ENCODE peak calls at places on chromosomes 11 and 22, in four cellular contexts. S, J, T and N are unnamed samples.
A peak's percentile ranks its signal among the peaks of the same experiment; 100 is the strongest.

GRCh38 chr11:77084581-77085191 is 17.9 kb downstream of the CAPN5 start:
- DNase-seq in T (peak; percentile 36), J (peak; percentile 58), S (no peak), N (peak; percentile 32)

GRCh38 chr11:63666874-63667273 is 4.3 kb downstream of the ATL3 start:
- DNase-seq in S (peak; percentile 37), J (peak; percentile 82), T (no peak), N (no peak)

GRCh38 chr11:1111545-1112212 is 37.0 kb downstream of the MUC2 start:
- DNase-seq in S (no peak), J (peak; percentile 56), T (no peak), N (peak; percentile 25)

GRCh38 chr22:25125693-25126357 is 73.8 kb upstream of the CRYBB3 start:
- DNase-seq in J (no peak), T (no peak), S (no peak), N (no peak)

GRCh38 chr22:30000566-30000965 is 79.7 kb upstream of the HORMAD2 start:
- DNase-seq in S (peak; percentile 56), J (peak; percentile 82), T (no peak), N (no peak)

GRCh38 chr22:36350751-36351594 is 36.8 kb downstream of the MYH9 start:
- DNase-seq in J (peak; percentile 92), S (no peak), T (no peak), N (peak; percentile 69)

GRCh38 chr11:133191931-133192330 is 340.4 kb downstream of the OPCML start:
- DNase-seq in S (no peak), T (no peak), J (no peak), N (no peak)

GRCh38 chr22:27825174-27825573 is 23.6 kb upstream of the MN1 start:
- DNase-seq in J (no peak), S (no peak), T (no peak), N (no peak)

GRCh38 chr11:88950975-88951374 is 114.8 kb downstream of the GRM5 start:
- DNase-seq in S (no peak), J (no peak), T (no peak), N (no peak)

GRCh38 chr11:35324981-35325380 is 94.4 kb downstream of the SLC1A2 start:
- DNase-seq in S (no peak), J (no peak), T (no peak), N (no peak)

GRCh38 chr11:46315033-46315738 is 32.1 kb upstream of the DGKZ start:
- DNase-seq in T (peak; percentile 65), S (peak; percentile 66), J (peak; percentile 99), N (peak; percentile 99)

GRCh38 chr11:116062526-116063171 is 558.4 kb upstream of the CADM1 start:
- DNase-seq in S (no peak), T (no peak), J (no peak), N (no peak)

GRCh38 chr11:23509023-23509422 is 648.7 kb upstream of the CCDC179 start:
- DNase-seq in T (no peak), S (peak; percentile 48), J (no peak), N (no peak)

GRCh38 chr22:44583076-44583760 is 85.2 kb upstream of the RTL6 start:
- DNase-seq in S (no peak), T (peak; percentile 46), J (peak; percentile 88), N (peak; percentile 41)

GRCh38 chr11:61131186-61131585 is 28.9 kb downstream of the CD5 start:
- DNase-seq in T (no peak), J (no peak), S (no peak), N (no peak)

GRCh38 chr22:36795633-36796032 is 19.7 kb upstream of the IFT27 start:
- DNase-seq in S (no peak), T (no peak), J (peak; percentile 81), N (no peak)

GRCh38 chr11:27254744-27255446 is 108.1 kb downstream of the CCDC34 start:
- DNase-seq in S (peak; percentile 66), T (no peak), J (peak; percentile 65), N (no peak)

GRCh38 chr11:117316197-117316961 is at the start of gene BACE1:
- DNase-seq in J (peak; percentile 98), T (peak; percentile 71), S (peak; percentile 67), N (peak; percentile 96)

GRCh38 chr22:25351631-25352293 is 132.3 kb downstream of the CRYBB2 start:
- DNase-seq in T (peak; percentile 48), J (peak; percentile 47), S (no peak), N (no peak)

GRCh38 chr11:2166091-2166851 is 5.3 kb upstream of the INS start:
- DNase-seq in S (no peak), T (no peak), J (peak; percentile 90), N (peak; percentile 95)

GRCh38 chr11:92136792-92137191 is 87.8 kb upstream of the FAT3 start:
- DNase-seq in T (no peak), J (no peak), S (no peak), N (no peak)

GRCh38 chr22:49521787-49522224 is 305.9 kb downstream of the BRD1 start:
- DNase-seq in J (peak; percentile 53), S (no peak), T (no peak), N (no peak)

GRCh38 chr11:17991799-17992433 is 20.9 kb downstream of the SERGEF start:
- DNase-seq in T (no peak), J (no peak), S (no peak), N (peak; percentile 60)

GRCh38 chr11:94602430-94603372 is 35.5 kb downstream of the PIWIL4 start:
- DNase-seq in S (peak; percentile 89), T (no peak), J (peak; percentile 78), N (no peak)

GRCh38 chr11:122180435-122180834 is 64.4 kb upstream of the BLID start:
- DNase-seq in S (peak; percentile 96), T (no peak), J (peak; percentile 62), N (no peak)
- H3K4me3 ChIP-seq in S (peak overlapping the region; percentile 74), T (no peak overlapping the region), J (peak overlapping the region; percentile 72), N (no peak overlapping the region)

GRCh38 chr22:50606561-50607365 is 6.2 kb downstream of the MAPK8IP2 start:
- DNase-seq in J (peak; percentile 88), S (no peak), T (no peak), N (peak; percentile 47)

GRCh38 chr22:50604623-50605348 is 4.2 kb downstream of the MAPK8IP2 start:
- DNase-seq in J (peak; percentile 80), T (no peak), S (no peak), N (peak; percentile 60)

GRCh38 chr22:50607366-50608020 is 6.9 kb downstream of the MAPK8IP2 start:
- DNase-seq in T (peak; percentile 12), S (no peak), J (peak; percentile 66), N (no peak)

GRCh38 chr22:50605349-50606074 is 4.9 kb downstream of the MAPK8IP2 start:
- DNase-seq in S (no peak), J (peak; percentile 72), T (no peak), N (peak; percentile 56)

GRCh38 chr22:50606126-50606525 is 5.5 kb downstream of the MAPK8IP2 start:
- DNase-seq in T (no peak), S (no peak), J (peak; percentile 86), N (peak; percentile 90)
- H3K27me3 ChIP-seq in T (peaks cover 7% of the 10 kb centered on the region), S (peaks cover 42% of the 10 kb centered on the region), J (peaks cover 24% of the 10 kb centered on the region), N (peaks cover 17% of the 10 kb centered on the region)

GRCh38 chr11:128653828-128654231 is 40.0 kb upstream of the FLI1 start:
- DNase-seq in J (peak; percentile 63), S (peak; percentile 84), T (no peak), N (peak; percentile 73)
- H3K4me3 ChIP-seq in J (peak overlapping the region; percentile 59), S (peak overlapping the region; percentile 1), T (no peak overlapping the region), N (no peak overlapping the region)

GRCh38 chr22:46062971-46063631 is 86.1 kb upstream of the WNT7B start:
- DNase-seq in J (peak; percentile 90), T (peak; percentile 43), S (no peak), N (no peak)
- H3K27me3 ChIP-seq in J (no peaks in the 10 kb centered on the region), T (no peaks in the 10 kb centered on the region), S (no peaks in the 10 kb centered on the region), N (no peaks in the 10 kb centered on the region)